ENCODE peak calls at places on chromosomes 2 and 18, in nine cellular contexts. C, Z, S, E, X, O, P, J and A are unnamed samples.

GRCh38 chr18:23627325-23627724 is 35.4 kb downstream of the ANKRD29 start:
- DNase-seq in J (no peak), E (no peak), X (no peak), Z (peak; percentile 65), O (peak; percentile 29), S (no peak), C (peak; percentile 76), P (peak; percentile 18), A (no peak)

GRCh38 chr2:205358351-205358815 is 323.9 kb upstream of the NRP2 start:
- DNase-seq in O (peak; percentile 59), E (no peak), S (no peak), P (no peak), C (no peak), Z (peak; percentile 41), J (no peak), X (no peak), A (no peak)

GRCh38 chr2:54212456-54212855 is 43.6 kb downstream of the TSPYL6 start:
- DNase-seq in Z (peak; percentile 80), X (no peak), S (no peak), P (no peak), C (peak; percentile 88), O (peak; percentile 95), E (no peak), J (no peak), A (no peak)

GRCh38 chr18:46278481-46279465 is 174.6 kb downstream of the HAUS1 start:
- DNase-seq in O (peak; percentile 77), S (no peak), C (peak; percentile 55), J (no peak), P (no peak), E (no peak), Z (no peak), X (no peak), A (no peak)

GRCh38 chr2:21710031-21710430 is 586.3 kb downstream of the TDRD15 start:
- DNase-seq in J (no peak), P (no peak), Z (no peak), S (no peak), X (no peak), C (no peak), O (no peak), E (no peak), A (no peak)

GRCh38 chr2:170974304-170974993 is 45.4 kb downstream of the GORASP2 start:
- DNase-seq in X (no peak), S (no peak), P (peak; percentile 21), E (no peak), Z (no peak), C (peak; percentile 20), J (no peak), O (peak; percentile 55), A (no peak)

GRCh38 chr2:12009323-12009905 is 263.0 kb downstream of the LPIN1 start:
- DNase-seq in O (no peak), X (no peak), C (no peak), S (no peak), J (no peak), P (no peak), E (no peak), Z (no peak), A (no peak)

GRCh38 chr18:40676676-40677075 is 1278.4 kb upstream of the PIK3C3 start:
- DNase-seq in J (no peak), O (no peak), E (no peak), S (no peak), C (no peak), P (no peak), X (no peak), Z (no peak), A (no peak)

GRCh38 chr2:200430017-200430416 is 79.9 kb downstream of the KCTD18 start:
- DNase-seq in P (no peak), C (peak; percentile 36), J (no peak), Z (no peak), O (peak; percentile 58), X (no peak), S (no peak), E (no peak), A (no peak)

GRCh38 chr2:20797096-20797495 is 25.8 kb downstream of the LDAH start:
- DNase-seq in E (no peak), Z (no peak), O (no peak), J (no peak), X (no peak), S (no peak), C (no peak), P (no peak), A (no peak)

GRCh38 chr2:189066037-189066436 is 91.9 kb downstream of the COL3A1 start:
- DNase-seq in Z (no peak), P (no peak), J (no peak), O (no peak), C (no peak), E (no peak), X (no peak), S (no peak), A (no peak)

GRCh38 chr2:241009601-241010530 is 11.4 kb downstream of the SNED1 start:
- DNase-seq in C (peak; percentile 92), Z (peak; percentile 41), O (peak; percentile 76), E (no peak), P (no peak), X (peak; percentile 75), S (peak; percentile 76), J (peak; percentile 17), A (no peak)
- H3K4me3 ChIP-seq in C (peak overlapping the region; percentile 46), Z (peak overlapping the region; percentile 26), O (peak overlapping the region; percentile 48), E (peak overlapping the region; percentile 45), P (peak overlapping the region; percentile 26), X (peak overlapping the region; percentile 42), S (peak overlapping the region; percentile 15), J (peak overlapping the region; percentile 30), A (no peak overlapping the region)

GRCh38 chr18:60198063-60198462 is 174.5 kb downstream of the MC4R start:
- DNase-seq in J (no peak), O (peak; percentile 53), X (no peak), E (no peak), C (peak; percentile 16), S (no peak), P (no peak), Z (no peak), A (no peak)

GRCh38 chr18:60197233-60197632 is 175.3 kb downstream of the MC4R start:
- DNase-seq in E (no peak), P (no peak), X (no peak), Z (no peak), S (no peak), O (no peak), J (no peak), C (no peak), A (no peak)

GRCh38 chr18:60200558-60200957 is 172.0 kb downstream of the MC4R start:
- DNase-seq in S (no peak), J (no peak), C (no peak), Z (no peak), E (no peak), X (no peak), P (no peak), O (no peak), A (no peak)

GRCh38 chr18:60199505-60199904 is 173.1 kb downstream of the MC4R start:
- DNase-seq in X (no peak), O (no peak), S (no peak), J (no peak), E (no peak), C (no peak), P (no peak), Z (no peak), A (no peak)

DNA sequence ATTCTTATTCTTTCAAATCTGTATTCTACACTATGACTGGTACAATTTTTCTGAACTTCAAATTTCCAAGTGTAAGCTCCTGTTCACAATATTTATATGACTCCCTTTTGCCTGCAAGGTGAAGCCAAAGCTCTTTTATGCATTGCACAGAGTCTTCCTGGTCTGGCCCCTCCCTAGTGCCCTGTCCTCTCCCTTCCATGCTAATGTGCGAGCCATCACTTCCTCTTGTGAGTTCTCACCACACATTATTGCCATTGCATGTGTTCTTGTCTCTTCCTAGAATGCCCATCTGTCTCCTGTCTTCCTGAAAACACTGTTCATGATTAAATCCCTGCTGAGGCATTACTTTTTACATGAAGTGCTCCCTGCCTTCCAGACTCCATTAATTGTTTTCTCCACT is 169.9 kb downstream of the MC4R start:
- DNase-seq in P (no peak), C (no peak), O (no peak), E (no peak), S (no peak), Z (no peak), X (no peak), J (no peak), A (no peak)
- H3K4me3 ChIP-seq in P (no peak overlapping the region), C (no peak overlapping the region), O (no peak overlapping the region), E (no peak overlapping the region), S (no peak overlapping the region), Z (no peak overlapping the region), X (no peak overlapping the region), J (no peak overlapping the region), A (no peak overlapping the region)

GRCh38 chr2:18901255-18901654 is 311.9 kb upstream of the NT5C1B start:
- DNase-seq in X (no peak), P (no peak), J (no peak), Z (no peak), E (no peak), C (peak; percentile 70), S (no peak), O (peak; percentile 39), A (no peak)

GRCh38 chr2:18898271-18898670 is 308.9 kb upstream of the NT5C1B start:
- DNase-seq in O (no peak), X (no peak), J (no peak), Z (no peak), C (peak; percentile 49), S (no peak), E (no peak), P (no peak), A (no peak)

GRCh38 chr2:18903750-18904149 is 314.4 kb upstream of the NT5C1B start:
- DNase-seq in X (no peak), P (peak; percentile 12), S (no peak), Z (no peak), C (no peak), E (no peak), O (no peak), J (no peak), A (peak; percentile 63)

GRCh38 chr2:18899725-18900124 is 310.4 kb upstream of the NT5C1B start:
- DNase-seq in P (no peak), S (no peak), O (no peak), J (no peak), Z (no peak), X (no peak), C (peak; percentile 92), E (no peak), A (no peak)

GRCh38 chr2:18900691-18901113 is 311.3 kb upstream of the NT5C1B start:
- DNase-seq in E (no peak), C (peak; percentile 76), Z (no peak), O (peak; percentile 52), P (no peak), X (no peak), J (no peak), S (peak; percentile 30), A (no peak)
- H3K4me3 ChIP-seq in E (no peak overlapping the region), C (no peak overlapping the region), Z (no peak overlapping the region), O (no peak overlapping the region), P (no peak overlapping the region), X (no peak overlapping the region), J (no peak overlapping the region), S (no peak overlapping the region), A (no peak overlapping the region)

GRCh38 chr2:198063242-198063641 is 258.8 kb downstream of the PLCL1 start:
- DNase-seq in J (no peak), Z (no peak), E (no peak), S (no peak), C (no peak), X (no peak), P (no peak), O (no peak), A (no peak)
- H3K4me3 ChIP-seq in J (no peak overlapping the region), Z (no peak overlapping the region), E (no peak overlapping the region), S (no peak overlapping the region), C (no peak overlapping the region), X (no peak overlapping the region), P (no peak overlapping the region), O (no peak overlapping the region), A (no peak overlapping the region)